ENCODE peak calls at places on chromosomes 4 and X, in four cellular contexts. M is fibroblast of lung, S is BE2C, L is psoas muscle. V is an unnamed sample.

GRCh38 chr4:152363086-152363485 is 172.8 kb downstream of the FBXW7 start:
- DNase-seq in S (no peak), L (no peak), M (peak), V (no peak)

GRCh38 chrX:46770817-46771163 is 11.9 kb upstream of the SLC9A7 start:
- DNase-seq in S (no peak), L (no peak), M (peak), V (no peak)

GRCh38 chr4:108702960-108703359 is 52.6 kb downstream of the OSTC start:
- DNase-seq in M (peak), L (no peak), S (no peak), V (no peak)

GRCh38 chr4:105455998-105456397 is 17.9 kb downstream of the PPA2 start:
- DNase-seq in L (no peak), M (peak), S (no peak), V (no peak)

GRCh38 chrX:103510031-103510430 is 9.3 kb downstream of the RAB40A start:
- DNase-seq in S (no peak), M (no peak), L (no peak), V (no peak)

GRCh38 chr4:87848622-87849351 is 16.0 kb downstream of the MEPE start:
- DNase-seq in S (peak), L (no peak), M (peak), V (peak)

GRCh38 chr4:72900952-72901351 is 168.6 kb downstream of the COX18 start:
- DNase-seq in M (peak), S (no peak), L (no peak), V (no peak)

GRCh38 chr4:105092356-105092755 is 54.3 kb upstream of the TET2 start:
- DNase-seq in M (peak), S (no peak), L (no peak), V (peak)

GRCh38 chr4:130591091-130591490 is 1495.1 kb downstream of the C4orf33 start:
- DNase-seq in L (no peak), S (no peak), M (no peak), V (no peak)

GRCh38 chr4:4519296-4519898 is 22.5 kb downstream of the STX18 start:
- DNase-seq in S (no peak), M (no peak), L (no peak), V (no peak)

DNA sequence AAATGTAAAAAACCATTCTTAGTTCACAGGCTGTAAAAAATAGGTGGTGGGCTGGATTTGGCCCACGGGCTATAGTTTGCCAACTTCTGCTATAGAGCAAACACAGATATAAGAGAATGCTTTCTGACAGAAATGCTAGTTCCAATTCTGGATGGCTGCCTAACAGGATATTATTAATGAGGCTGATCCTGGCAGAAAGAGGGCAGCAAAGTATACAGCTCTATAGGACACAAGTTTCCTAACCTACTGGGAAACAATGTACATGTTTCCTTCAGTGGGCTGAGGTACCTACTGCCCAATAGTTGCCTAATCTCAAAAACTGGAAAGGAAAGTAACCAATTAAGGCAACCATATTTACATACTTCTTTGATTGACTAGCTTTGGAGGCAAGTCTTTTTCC is 58.2 kb upstream of the UCP1 start:
- DNase-seq in L (no peak), S (no peak), M (no peak), V (no peak)
- TF ChIP-seq CTCF in L (no peak), S (peak), M (no peak), V (no peak)

DNA sequence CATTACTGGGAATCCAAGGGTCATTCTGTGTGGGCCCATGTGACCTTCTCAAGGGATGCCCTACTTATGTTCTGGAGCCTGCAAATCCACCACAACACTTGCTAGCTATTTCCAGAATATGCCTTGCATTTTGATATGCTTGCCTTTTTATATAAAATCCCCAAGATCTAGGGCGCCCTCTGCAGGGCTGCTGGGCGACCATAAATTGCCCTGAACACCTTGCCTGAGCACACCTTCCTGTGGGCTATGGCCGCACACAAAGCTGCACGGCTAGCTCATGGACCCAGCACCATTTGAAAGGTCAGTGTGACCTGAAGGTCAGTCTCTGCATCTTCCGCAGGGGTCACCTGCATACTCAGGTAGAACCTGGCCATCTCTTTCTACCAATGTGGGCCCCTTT is 311.7 kb downstream of the NLGN4X start:
- DNase-seq in L (no peak), M (no peak), S (no peak), V (no peak)
- TF ChIP-seq CTCF in L (no peak), M (no peak), S (no peak), V (no peak)

GRCh38 chr4:157739237-157739636 is 433.6 kb downstream of the GASK1B start:
- DNase-seq in L (no peak), S (no peak), M (peak), V (peak)
- TF ChIP-seq CTCF in L (no peak), S (no peak), M (no peak), V (no peak)

DNA sequence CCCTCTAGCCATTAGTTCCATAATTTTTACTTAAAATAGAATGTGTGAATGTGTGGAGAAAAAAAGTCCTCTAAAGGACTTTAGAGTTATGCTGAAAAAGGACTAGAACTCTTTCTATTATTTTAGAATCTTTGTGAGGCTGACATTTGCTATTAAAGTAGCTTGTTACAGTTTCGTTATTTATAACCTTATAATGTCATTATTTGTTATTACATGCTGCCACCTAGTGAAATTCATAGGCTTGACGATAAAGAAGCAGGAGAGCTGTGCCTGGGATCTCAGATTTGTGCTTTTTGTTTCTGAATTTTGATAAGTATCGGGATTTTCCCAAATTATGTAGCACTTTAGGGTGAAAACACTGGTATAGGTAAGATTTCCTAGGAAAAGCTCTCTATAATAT is 38.5 kb upstream of the TAPT1 start:
- DNase-seq in L (no peak), M (peak), S (no peak), V (no peak)
- TF ChIP-seq CTCF in L (peak), M (peak), S (peak), V (peak)

GRCh38 chrX:104668550-104668949 is 102.6 kb downstream of the IL1RAPL2 start:
- DNase-seq in S (no peak), M (peak), L (no peak), V (no peak)
- TF ChIP-seq CTCF in S (no peak), M (no peak), L (no peak), V (no peak)

GRCh38 chrX:152632445-152633097 is 5.1 kb upstream of the GABRQ start:
- DNase-seq in M (peak), L (peak), S (peak), V (peak)
- TF ChIP-seq CTCF in M (peak), L (peak), S (peak), V (peak)

DNA sequence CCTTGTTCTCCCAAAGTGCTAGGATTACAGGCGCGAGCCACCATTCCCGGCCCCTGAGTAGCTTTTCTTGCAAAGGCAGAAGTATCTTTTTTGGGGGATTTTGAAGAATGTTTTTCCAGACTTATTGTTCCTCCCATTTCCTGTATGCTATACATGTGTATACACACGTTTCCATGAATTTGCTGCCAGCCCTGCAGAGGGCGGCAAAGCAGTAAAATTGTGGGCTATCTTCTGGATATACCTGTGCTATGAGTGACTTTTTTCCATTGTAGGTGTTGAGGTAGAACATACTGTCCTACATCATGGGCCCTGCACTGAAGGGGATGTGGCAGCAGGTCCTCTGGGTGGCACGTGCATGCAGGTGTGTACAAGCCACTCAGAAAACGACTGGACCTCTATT is 16.9 kb upstream of the MED28 start:
- DNase-seq in L (no peak), M (no peak), S (peak), V (no peak)
- TF ChIP-seq CTCF in L (no peak), M (peak), S (peak), V (no peak)

GRCh38 chr4:2673157-2673556 is 83.0 kb downstream of the TNIP2 start:
- DNase-seq in L (no peak), S (no peak), M (no peak), V (no peak)
- TF ChIP-seq CTCF in L (no peak), S (peak), M (peak), V (no peak)

GRCh38 chrX:152912121-152912520 is 14.3 kb downstream of the ZNF185 start:
- DNase-seq in L (no peak), M (no peak), S (no peak), V (no peak)
- TF ChIP-seq CTCF in L (no peak), M (no peak), S (peak), V (no peak)

GRCh38 chr4:41994461-41994860 is 4.1 kb downstream of the SLC30A9 start:
- DNase-seq in S (no peak), M (no peak), L (no peak), V (no peak)

GRCh38 chr4:41992967-41993857 is 2.9 kb downstream of the SLC30A9 start:
- DNase-seq in L (no peak), S (no peak), M (no peak), V (no peak)

GRCh38 chr4:41991916-41992767 is 1.8 kb downstream of the SLC30A9 start:
- DNase-seq in S (no peak), L (no peak), M (peak), V (no peak)

GRCh38 chr4:41990029-41990382 is 324 bp upstream of the SLC30A9 start:
- DNase-seq in M (peak), S (no peak), L (no peak), V (no peak)

GRCh38 chr4:41990383-41991111 is at the start of gene SLC30A9:
- DNase-seq in S (peak), L (peak), M (peak), V (peak)
- TF ChIP-seq CTCF in S (peak), L (peak), M (peak), V (peak)